ENCODE peak calls at places on chromosomes 2 and 18, in six cellular contexts. O, R, D, V, Y and P are unnamed samples.

GRCh38 chr2:26318950-26319349 is 27.0 kb upstream of the SELENOI start:
- DNase-seq in O (no peak), R (no peak), D (peak; percentile 79), V (no peak), Y (no peak), P (no peak)

GRCh38 chr18:59697236-59697932 is at the start of gene CCBE1:
- DNase-seq in O (no peak), R (no peak), D (no peak), V (peak; percentile 16), Y (peak; percentile 70), P (peak; percentile 83)

GRCh38 chr2:26724004-26724750 is 31.7 kb downstream of the KCNK3 start:
- DNase-seq in O (no peak), R (no peak), D (no peak), V (no peak), Y (peak; percentile 65), P (no peak)

GRCh38 chr18:56235061-56235772 is 403.2 kb downstream of the TXNL1 start:
- DNase-seq in O (no peak), R (no peak), D (no peak), V (peak; percentile 77), Y (no peak), P (no peak)

GRCh38 chr2:113171359-113172075 is 2.3 kb upstream of the PSD4 start:
- DNase-seq in O (no peak), R (no peak), D (no peak), V (no peak), Y (no peak), P (no peak)

GRCh38 chr2:161943012-161943411 is 131.0 kb downstream of the DPP4 start:
- DNase-seq in O (peak; percentile 9), R (no peak), D (no peak), V (no peak), Y (peak; percentile 32), P (no peak)

GRCh38 chr2:111168528-111168929 is 47.8 kb downstream of the BCL2L11 start:
- DNase-seq in O (peak; percentile 35), R (peak; percentile 44), D (no peak), V (no peak), Y (peak; percentile 66), P (no peak)

GRCh38 chr2:170739507-170740046 is 24.4 kb downstream of the SP5 start:
- DNase-seq in O (no peak), R (no peak), D (no peak), V (no peak), Y (no peak), P (no peak)

GRCh38 chr2:121245913-121246312 is 39.1 kb downstream of the TFCP2L1 start:
- DNase-seq in O (no peak), R (no peak), D (no peak), V (no peak), Y (no peak), P (no peak)

GRCh38 chr18:904135-905090 is at the start of gene ADCYAP1:
- DNase-seq in O (no peak), R (no peak), D (no peak), V (no peak), Y (peak; percentile 9), P (no peak)

GRCh38 chr18:3478262-3478978 is 28.4 kb downstream of the TGIF1 start:
- DNase-seq in O (no peak), R (no peak), D (peak; percentile 74), V (no peak), Y (peak; percentile 73), P (no peak)

GRCh38 chr2:98782570-98782969 is 51.6 kb upstream of the MGAT4A start:
- DNase-seq in O (no peak), R (no peak), D (no peak), V (no peak), Y (no peak), P (no peak)

GRCh38 chr18:79764131-79764530 is 33.6 kb upstream of the KCNG2 start:
- DNase-seq in O (no peak), R (no peak), D (no peak), V (no peak), Y (no peak), P (no peak)

GRCh38 chr18:23812566-23813440 is 123.5 kb downstream of the LAMA3 start:
- DNase-seq in O (no peak), R (no peak), D (no peak), V (peak; percentile 33), Y (peak; percentile 17), P (peak; percentile 55)
- TF ChIP-seq CTCF in O (peak; percentile 31), R (peak; percentile 61), D (peak; percentile 67), V (peak; percentile 71), Y (peak; percentile 67), P (peak; percentile 61)

GRCh38 chr2:61700465-61700864 is 153.4 kb downstream of the FAM161A start:
- DNase-seq in O (no peak), R (no peak), D (no peak), V (no peak), Y (no peak), P (no peak)

GRCh38 chr2:61689526-61689925 is 151.4 kb upstream of the XPO1 start:
- DNase-seq in O (no peak), R (no peak), D (no peak), V (no peak), Y (no peak), P (no peak)

GRCh38 chr2:61690078-61690477 is 151.9 kb upstream of the XPO1 start:
- DNase-seq in O (no peak), R (no peak), D (no peak), V (no peak), Y (no peak), P (no peak)

GRCh38 chr2:61688369-61689334 is 150.5 kb upstream of the XPO1 start:
- DNase-seq in O (no peak), R (no peak), D (no peak), V (no peak), Y (no peak), P (no peak)

GRCh38 chr2:61694312-61695274 is 156.4 kb upstream of the XPO1 start:
- DNase-seq in O (peak; percentile 63), R (peak; percentile 59), D (peak; percentile 91), V (peak; percentile 91), Y (peak; percentile 84), P (peak; percentile 25)
- TF ChIP-seq CTCF in O (peak; percentile 52), R (peak; percentile 48), D (peak; percentile 38), V (peak; percentile 70), Y (peak; percentile 47), P (peak; percentile 30)

GRCh38 chr2:65974067-65974723 is 460.7 kb upstream of the MEIS1 start:
- DNase-seq in O (no peak), R (no peak), D (no peak), V (no peak), Y (no peak), P (no peak)
- TF ChIP-seq CTCF in O (peak; percentile 19), R (peak; percentile 11), D (no peak), V (no peak), Y (no peak), P (no peak)

GRCh38 chr18:74114206-74114605 is 33.4 kb downstream of the FBXO15 start:
- DNase-seq in O (no peak), R (no peak), D (no peak), V (no peak), Y (peak; percentile 55), P (no peak)

GRCh38 chr18:74115046-74115445 is 32.6 kb downstream of the FBXO15 start:
- DNase-seq in O (no peak), R (peak; percentile 45), D (no peak), V (no peak), Y (peak; percentile 54), P (no peak)

GRCh38 chr18:74113711-74114110 is 33.9 kb downstream of the FBXO15 start:
- DNase-seq in O (no peak), R (no peak), D (no peak), V (no peak), Y (peak; percentile 3), P (no peak)

GRCh38 chr18:74110983-74111382 is 36.7 kb downstream of the FBXO15 start:
- DNase-seq in O (no peak), R (no peak), D (no peak), V (no peak), Y (no peak), P (no peak)

DNA sequence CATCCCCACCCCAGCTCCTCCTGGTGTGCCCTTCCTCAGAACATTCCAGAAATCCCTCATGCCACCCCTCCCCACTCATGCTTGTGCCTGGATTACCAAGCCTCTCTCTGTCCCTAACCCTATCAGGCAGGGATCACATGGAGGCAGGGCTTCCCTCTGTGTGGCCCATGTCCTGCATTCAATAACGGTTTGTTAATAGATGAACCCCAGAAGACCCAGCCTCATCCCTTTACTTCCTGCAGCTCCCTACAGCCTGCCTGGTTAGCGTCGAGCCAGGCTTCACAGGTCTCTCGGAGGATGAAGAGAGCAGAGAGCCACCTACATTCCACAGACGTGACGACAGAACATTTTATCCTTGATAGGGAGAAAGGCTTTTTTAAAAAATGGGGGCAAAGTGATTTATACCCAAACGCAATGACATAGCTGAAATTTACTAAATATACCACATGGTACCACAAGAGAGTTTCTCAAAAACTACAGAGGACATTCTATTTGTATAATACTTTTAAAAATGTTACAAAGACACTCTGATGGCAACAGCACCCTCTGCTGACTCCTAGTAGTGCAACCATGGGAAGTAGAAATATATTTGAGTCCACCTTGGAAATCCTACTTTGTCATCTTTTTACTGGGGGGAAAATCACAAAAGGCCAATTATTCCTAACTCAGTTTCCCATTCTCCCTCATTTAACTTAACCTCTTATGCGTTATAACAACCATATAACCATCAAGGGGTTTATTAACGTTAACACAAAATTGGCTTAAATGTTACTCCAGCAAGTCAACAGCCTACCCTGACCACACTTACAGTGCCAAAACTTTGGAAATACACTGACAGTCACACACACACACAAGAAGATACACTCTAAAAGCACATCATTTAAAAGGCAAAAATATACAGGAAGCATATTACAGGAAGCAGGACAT is 30.7 kb downstream of the FBXO15 start:
- DNase-seq in O (no peak), R (peak; percentile 26), D (no peak), V (peak; percentile 47), Y (peak; percentile 47), P (no peak)
- TF ChIP-seq CTCF in O (peak; percentile 66), R (peak; percentile 84), D (peak; percentile 70), V (peak; percentile 56), Y (peak; percentile 88), P (peak; percentile 55)

GRCh38 chr2:8525582-8526402 is 156.1 kb upstream of the ID2 start:
- DNase-seq in O (no peak), R (no peak), D (no peak), V (no peak), Y (no peak), P (no peak)
- TF ChIP-seq CTCF in O (no peak), R (peak; percentile 4), D (peak; percentile 30), V (no peak), Y (no peak), P (no peak)

GRCh38 chr2:157509755-157510154 is 65.9 kb upstream of the CYTIP start:
- DNase-seq in O (no peak), R (no peak), D (no peak), V (no peak), Y (no peak), P (no peak)
- TF ChIP-seq CTCF in O (no peak), R (peak; percentile 10), D (peak; percentile 56), V (no peak), Y (no peak), P (peak; percentile 18)

DNA sequence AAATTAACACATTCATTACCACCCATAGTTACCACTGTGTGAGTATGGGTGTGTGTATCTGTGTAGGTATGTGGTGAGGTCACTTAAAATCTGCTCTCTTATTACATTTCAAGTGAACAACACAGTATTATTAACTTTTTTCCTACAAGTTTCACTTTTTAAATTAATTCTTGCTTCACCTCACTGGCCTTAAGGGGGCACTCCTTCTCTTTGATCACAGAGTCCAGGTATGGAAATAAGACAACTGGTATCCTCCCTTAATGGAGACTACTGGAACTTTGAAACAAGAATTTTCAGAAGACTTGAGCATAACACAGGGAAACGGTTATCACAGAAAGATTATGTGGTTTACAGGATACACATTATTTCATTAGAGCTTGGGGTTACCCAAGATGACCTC is 255.8 kb downstream of the ASXL3 start:
- DNase-seq in O (no peak), R (no peak), D (no peak), V (no peak), Y (no peak), P (no peak)
- TF ChIP-seq CTCF in O (no peak), R (no peak), D (no peak), V (no peak), Y (no peak), P (peak; percentile 8)

GRCh38 chr2:160551259-160551658 is 57.7 kb upstream of the RBMS1 start:
- DNase-seq in O (no peak), R (no peak), D (no peak), V (no peak), Y (peak; percentile 8), P (no peak)
- TF ChIP-seq CTCF in O (no peak), R (no peak), D (no peak), V (no peak), Y (no peak), P (no peak)